ENCODE peak calls at places on chromosome 4, in four cellular contexts. H is ascending aorta; Y is CD8-positive, alpha-beta T cell; K is IMR-90. V is an unnamed sample.

GRCh38 chr4:10077101-10077491 is 39.5 kb downstream of the WDR1 start:
- DNase-seq in K (no peak), Y (peak), H (no peak), V (no peak)

GRCh38 chr4:48668254-48669017 is 111.6 kb downstream of the FRYL start:
- DNase-seq in H (no peak), Y (no peak), K (no peak), V (no peak)

GRCh38 chr4:68373513-68373912 is 23.6 kb upstream of the YTHDC1 start:
- DNase-seq in K (peak), Y (peak), H (peak), V (peak)

GRCh38 chr4:15781427-15782095 is 3.4 kb downstream of the CD38 start:
- DNase-seq in Y (no peak), H (no peak), K (no peak), V (no peak)

GRCh38 chr4:101993002-101993840 is 202.7 kb downstream of the BANK1 start:
- DNase-seq in Y (no peak), K (no peak), H (no peak), V (no peak)

GRCh38 chr4:134470544-134470943 is 269.0 kb upstream of the PABPC4L start:
- DNase-seq in H (no peak), K (no peak), Y (no peak), V (no peak)

GRCh38 chr4:20253799-20254409 is 2.2 kb downstream of the SLIT2 start:
- DNase-seq in K (peak), Y (no peak), H (no peak), V (no peak)

GRCh38 chr4:128686810-128687209 is 122.7 kb upstream of the JADE1 start:
- DNase-seq in H (no peak), Y (no peak), K (peak), V (no peak)

GRCh38 chr4:45006078-45006477 is 279.7 kb upstream of the GNPDA2 start:
- DNase-seq in H (no peak), Y (no peak), K (no peak), V (no peak)

GRCh38 chr4:123661080-123661737 is 264.6 kb downstream of the SPRY1 start:
- DNase-seq in Y (no peak), K (peak), H (no peak), V (no peak)

GRCh38 chr4:123662827-123663226 is 266.2 kb downstream of the SPRY1 start:
- DNase-seq in K (no peak), H (no peak), Y (no peak), V (no peak)

GRCh38 chr4:123659262-123659661 is 262.7 kb downstream of the SPRY1 start:
- DNase-seq in Y (no peak), K (no peak), H (no peak), V (no peak)

DNA sequence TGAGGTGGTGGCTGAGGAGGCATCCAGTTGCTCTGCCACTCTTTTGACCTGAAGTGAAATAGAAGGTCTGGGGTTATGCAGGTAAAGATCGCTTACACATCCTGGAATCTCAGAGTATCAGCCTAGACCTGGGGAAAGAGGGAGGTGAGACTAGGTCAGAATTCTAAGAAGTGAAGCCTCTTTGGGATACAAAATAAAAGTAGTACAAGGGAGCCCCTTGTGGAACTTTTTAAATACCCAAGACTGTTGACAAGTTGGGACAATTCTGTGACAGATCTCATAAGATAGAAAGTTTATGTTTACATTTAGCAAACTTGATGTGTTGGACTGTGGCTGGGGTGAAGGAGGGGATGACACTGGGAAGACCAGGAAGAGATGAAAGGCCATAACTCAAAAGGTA is 263.2 kb downstream of the SPRY1 start:
- DNase-seq in H (no peak), K (no peak), Y (no peak), V (no peak)
- TF ChIP-seq CTCF in H (no peak), K (peak), Y (peak), V (no peak)

DNA sequence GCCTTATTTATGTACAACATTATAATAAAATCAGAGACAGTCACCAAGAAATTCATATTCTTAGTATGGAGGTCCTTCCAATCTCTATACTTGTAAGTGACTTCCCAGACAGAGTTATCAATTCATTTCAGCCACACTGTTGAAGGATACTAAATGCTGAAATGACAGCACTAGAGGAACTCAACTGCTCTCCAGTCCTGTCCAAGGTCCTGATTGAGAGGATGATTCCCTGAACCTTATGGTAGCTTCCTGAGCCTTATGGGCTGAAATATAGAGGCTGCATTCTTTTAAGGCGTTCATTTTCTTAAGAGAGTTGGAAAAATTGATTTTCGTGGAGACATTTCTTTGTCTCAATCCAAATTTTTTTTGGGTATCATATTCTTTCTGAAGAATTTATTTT is 205.9 kb downstream of the TLL1 start:
- DNase-seq in K (no peak), H (no peak), Y (no peak), V (no peak)
- TF ChIP-seq CTCF in K (no peak), H (no peak), Y (no peak), V (no peak)

GRCh38 chr4:25061602-25062001 is 30.9 kb upstream of the LGI2 start:
- DNase-seq in H (no peak), Y (no peak), K (no peak), V (no peak)
- TF ChIP-seq CTCF in H (no peak), Y (no peak), K (no peak), V (no peak)

GRCh38 chr4:176191974-176192373 is 3.4 kb downstream of the SPATA4 start:
- DNase-seq in Y (no peak), K (peak), H (no peak), V (no peak)
- TF ChIP-seq CTCF in Y (no peak), K (no peak), H (no peak), V (no peak)

DNA sequence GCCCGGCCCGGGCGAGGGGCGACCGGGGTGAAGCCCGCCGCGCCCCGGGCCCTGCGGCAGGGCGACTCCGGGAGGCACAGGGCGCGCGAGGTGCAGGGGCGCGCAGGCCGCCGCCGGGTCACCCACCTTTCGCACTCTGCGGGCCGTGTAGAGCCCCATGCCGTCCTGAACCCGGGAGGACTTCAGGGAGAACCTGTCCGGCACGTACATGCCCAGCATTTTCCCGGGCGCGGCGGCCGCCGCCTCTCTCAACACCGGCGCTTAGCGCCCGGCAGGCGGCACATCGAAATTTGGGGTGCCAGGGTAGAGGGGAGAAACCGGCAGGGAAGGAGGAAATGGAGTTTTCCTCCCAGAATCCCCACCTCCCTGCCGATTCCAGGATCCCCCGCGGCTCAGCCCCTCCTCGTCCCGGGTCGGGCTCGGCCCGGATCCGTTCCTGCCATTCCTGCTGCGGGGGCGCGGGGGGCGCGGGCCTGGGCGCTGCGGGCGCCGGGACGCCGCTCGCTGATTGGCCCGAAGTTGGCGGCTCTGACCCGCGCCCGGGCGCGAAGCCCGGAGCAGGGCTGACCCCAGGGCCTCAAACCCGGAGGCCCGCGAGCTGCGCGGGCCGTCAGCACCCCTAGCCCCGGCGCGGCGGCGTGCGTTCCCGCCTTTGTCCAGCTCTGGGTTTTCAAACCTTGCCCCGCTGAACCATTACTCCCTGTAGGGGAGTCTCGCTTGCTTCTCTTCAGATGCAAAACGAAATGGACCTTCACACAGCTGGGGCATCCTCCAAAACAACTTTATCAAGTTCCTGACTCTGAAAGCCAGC is at the start of gene PRDM5:
- DNase-seq in H (no peak), K (peak), Y (peak), V (no peak)
- TF ChIP-seq CTCF in H (no peak), K (no peak), Y (no peak), V (no peak)

DNA sequence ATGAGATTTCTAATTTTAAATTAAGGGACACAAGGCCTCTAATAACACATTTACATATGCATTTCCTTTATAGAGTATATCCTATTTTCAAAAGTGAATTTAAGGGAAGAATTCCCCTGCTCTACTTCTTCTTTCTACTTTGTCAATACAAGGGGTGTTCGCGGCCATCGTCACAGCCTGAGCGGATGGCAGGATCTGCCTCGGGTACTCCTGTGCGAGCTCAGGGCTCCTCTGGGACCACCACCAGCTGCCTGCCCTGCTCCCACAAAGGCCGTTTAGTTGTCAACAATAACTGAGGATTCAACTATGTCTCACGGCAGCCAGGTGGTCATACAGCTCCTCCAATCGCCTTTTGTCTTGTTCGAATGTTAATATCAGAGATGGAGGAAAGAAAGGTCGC is 228.2 kb upstream of the TENM3 start:
- DNase-seq in K (no peak), Y (no peak), H (no peak), V (no peak)
- TF ChIP-seq CTCF in K (no peak), Y (no peak), H (no peak), V (no peak)

GRCh38 chr4:181679754-181680153 is 563.4 kb upstream of the TENM3 start:
- DNase-seq in H (no peak), Y (no peak), K (no peak), V (no peak)

GRCh38 chr4:181677203-181677602 is 566.0 kb upstream of the TENM3 start:
- DNase-seq in H (no peak), K (peak), Y (no peak), V (no peak)

GRCh38 chr4:181674315-181674714 is 568.9 kb upstream of the TENM3 start:
- DNase-seq in K (peak), H (no peak), Y (no peak), V (no peak)

GRCh38 chr4:181677621-181678020 is 565.6 kb upstream of the TENM3 start:
- DNase-seq in Y (no peak), H (no peak), K (no peak), V (no peak)

DNA sequence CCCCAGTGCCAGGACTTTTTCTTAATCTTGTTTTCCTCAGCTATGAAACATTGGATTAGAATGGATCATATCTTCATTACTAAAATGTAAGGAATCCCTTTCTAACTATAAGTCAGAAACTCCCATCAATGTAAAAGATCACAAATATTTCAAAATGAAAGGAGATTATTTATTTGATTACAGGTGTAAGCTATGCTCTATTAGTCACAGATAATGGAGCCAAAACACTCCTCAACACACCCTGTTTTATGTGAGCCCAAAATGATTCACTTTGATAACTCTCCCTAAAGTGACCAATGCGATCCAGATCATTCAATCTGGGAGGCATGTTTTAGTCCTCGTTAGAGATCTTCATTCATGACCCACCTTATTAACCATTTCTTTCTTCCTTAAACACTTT is 566.7 kb upstream of the TENM3 start:
- DNase-seq in Y (no peak), K (no peak), H (no peak), V (no peak)
- TF ChIP-seq CTCF in Y (no peak), K (no peak), H (no peak), V (no peak)

DNA sequence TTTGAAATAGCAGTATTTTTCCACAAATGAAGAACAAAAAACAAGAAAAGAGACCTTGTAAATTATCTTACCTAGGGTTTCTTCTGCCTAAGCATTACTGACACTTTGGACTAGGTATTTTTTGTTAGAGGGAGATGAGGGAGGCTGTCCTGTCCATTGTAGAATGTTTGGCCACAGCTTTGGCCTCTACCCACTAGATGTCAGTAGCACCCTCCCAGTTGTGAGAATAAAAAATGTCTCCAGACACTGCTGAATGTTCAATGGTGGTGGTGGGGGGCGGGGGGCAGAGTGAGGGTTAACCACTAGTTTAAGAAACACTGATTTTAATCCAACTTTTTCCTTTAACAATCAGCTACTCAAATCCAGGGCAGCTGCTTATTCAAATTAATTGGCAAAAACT is 25.8 kb downstream of the OTUD4 start:
- DNase-seq in K (peak), Y (no peak), H (no peak), V (no peak)
- TF ChIP-seq CTCF in K (peak), Y (no peak), H (no peak), V (no peak)

V was measured in omental fat pad.